ENCODE peak calls at places on chromosomes 16 and 17, in seven cellular contexts. W is Caco-2, X is T-helper 2 cell, A is psoas muscle, U is cardiac muscle cell, P is Calu3, B is AG09309. I is an unnamed sample.

GRCh38 chr16:65967376-65967775 is 399.1 kb upstream of the CDH5 start:
- DNase-seq in X (no peak), U (no peak), W (no peak), A (no peak), P (no peak), B (peak; percentile 80), I (no peak)

GRCh38 chr17:67095803-67096202 is 51.4 kb downstream of the CACNG1 start:
- DNase-seq in X (no peak), B (no peak), W (no peak), A (no peak), P (no peak), U (no peak), I (no peak)

GRCh38 chr16:66668777-66669444 is 27.6 kb downstream of the CMTM4 start:
- DNase-seq in A (no peak), P (no peak), X (no peak), W (no peak), U (no peak), B (peak; percentile 48), I (no peak)

GRCh38 chr16:11675561-11676511 is 7.6 kb downstream of the SNN start:
- DNase-seq in A (peak; percentile 97), W (peak; percentile 69), B (no peak), P (peak; percentile 85), U (no peak), X (no peak), I (no peak)

GRCh38 chr17:1562178-1562643 is 381 bp downstream of the PITPNA start:
- DNase-seq in U (peak; percentile 74), A (peak; percentile 80), W (no peak), X (no peak), P (no peak), B (no peak), I (no peak)

GRCh38 chr17:29862127-29862526 is 67.9 kb downstream of the SSH2 start:
- DNase-seq in A (no peak), U (no peak), X (no peak), B (no peak), P (no peak), W (no peak), I (no peak)

GRCh38 chr17:43094129-43094834 is 30.9 kb downstream of the BRCA1 start:
- DNase-seq in A (no peak), P (no peak), X (no peak), U (no peak), W (no peak), B (peak; percentile 53), I (no peak)

GRCh38 chr16:14559809-14560227 is 70.2 kb downstream of the PARN start:
- DNase-seq in U (no peak), P (no peak), X (no peak), W (no peak), B (no peak), A (no peak), I (no peak)

GRCh38 chr16:7246578-7246977 is 86.1 kb upstream of the RBFOX1 start:
- DNase-seq in P (no peak), B (no peak), U (peak; percentile 82), W (peak; percentile 28), A (no peak), X (no peak), I (peak; percentile 12)

GRCh38 chr17:75914643-75915265 is 10.1 kb upstream of the MRPL38 start:
- DNase-seq in P (no peak), B (no peak), A (no peak), U (no peak), W (no peak), X (no peak), I (no peak)

GRCh38 chr16:17166095-17166494 is 304.7 kb downstream of the XYLT1 start:
- DNase-seq in P (no peak), X (no peak), U (peak; percentile 27), B (no peak), W (no peak), A (no peak), I (no peak)

GRCh38 chr16:23801387-23801786 is 34.4 kb upstream of the PRKCB start:
- DNase-seq in W (peak; percentile 59), U (peak; percentile 78), X (peak; percentile 48), P (peak; percentile 90), B (peak; percentile 14), A (peak; percentile 63), I (peak; percentile 90)

GRCh38 chr17:74744714-74745547 is 3.5 kb upstream of the NHERF1 start:
- DNase-seq in X (peak; percentile 77), A (peak; percentile 92), W (peak; percentile 95), P (peak; percentile 95), U (peak; percentile 70), B (peak; percentile 10), I (peak; percentile 73)

GRCh38 chr16:68948230-68948910 is 105.0 kb downstream of the TANGO6 start:
- DNase-seq in P (no peak), W (no peak), X (no peak), B (no peak), U (no peak), A (no peak), I (no peak)

GRCh38 chr16:79348521-79349306 is 251.8 kb downstream of the MAF start:
- DNase-seq in P (no peak), X (no peak), U (no peak), B (no peak), A (no peak), W (no peak), I (no peak)

GRCh38 chr17:3658784-3659449 is 9.5 kb downstream of the TAX1BP3 start:
- DNase-seq in B (no peak), U (no peak), W (no peak), X (no peak), P (no peak), A (no peak), I (no peak)

GRCh38 chr17:46940692-46941404 is 17.9 kb downstream of the GOSR2 start:
- DNase-seq in U (peak; percentile 90), B (no peak), A (peak; percentile 71), X (peak; percentile 13), W (peak; percentile 89), P (peak; percentile 90), I (peak; percentile 64)

GRCh38 chr17:42016411-42016831 is 818 bp downstream of the DNAJC7 start:
- DNase-seq in P (no peak), W (peak; percentile 34), X (no peak), U (no peak), A (no peak), B (no peak), I (peak; percentile 6)

GRCh38 chr17:63286254-63286653 is 159.9 kb downstream of the CYB561 start:
- DNase-seq in A (no peak), U (no peak), X (no peak), W (no peak), B (no peak), P (no peak), I (no peak)

GRCh38 chr17:40515491-40516041 is 14.1 kb upstream of the TNS4 start:
- DNase-seq in P (no peak), X (peak; percentile 66), W (no peak), U (no peak), B (no peak), A (no peak), I (no peak)

GRCh38 chr17:45088741-45089140 is 27.6 kb downstream of the NMT1 start:
- DNase-seq in W (no peak), U (no peak), A (no peak), B (no peak), X (no peak), P (no peak), I (no peak)

GRCh38 chr16:68349838-68350410 is 39.1 kb downstream of the PRMT7 start:
- DNase-seq in U (no peak), W (no peak), A (no peak), B (no peak), P (no peak), X (no peak), I (no peak)

GRCh38 chr17:50149425-50150353 is 788 bp downstream of the PPP1R9B start:
- DNase-seq in W (peak; percentile 89), B (no peak), A (peak; percentile 83), X (peak; percentile 54), U (peak; percentile 78), P (peak; percentile 78), I (peak; percentile 74)

GRCh38 chr16:28494141-28494851 is at the start of gene APOBR:
- DNase-seq in P (no peak), X (peak; percentile 97), W (no peak), A (no peak), B (no peak), U (no peak), I (no peak)

GRCh38 chr17:79562806-79563141 is 48.1 kb downstream of the RBFOX3 start:
- DNase-seq in X (no peak), P (no peak), W (no peak), A (peak; percentile 35), U (no peak), B (no peak), I (no peak)

GRCh38 chr17:53472586-53472985 is 350.1 kb upstream of the KIF2B start:
- DNase-seq in P (no peak), U (no peak), A (no peak), X (no peak), B (no peak), W (no peak), I (no peak)

GRCh38 chr17:77489898-77490265 is 349.1 kb downstream of the SEC14L1 start:
- DNase-seq in X (no peak), P (no peak), U (no peak), B (no peak), W (no peak), A (peak; percentile 97), I (no peak)

GRCh38 chr16:81432899-81433560 is 11.6 kb upstream of the CMIP start:
- DNase-seq in P (no peak), W (no peak), A (no peak), X (no peak), B (no peak), U (no peak), I (no peak)

GRCh38 chr17:6078370-6078950 is 8.3 kb downstream of the WSCD1 start:
- DNase-seq in X (no peak), A (peak; percentile 8), B (no peak), P (no peak), U (no peak), W (no peak), I (no peak)

GRCh38 chr17:8162232-8162996 is at the start of gene VAMP2:
- DNase-seq in X (peak; percentile 82), P (peak; percentile 73), B (no peak), A (peak; percentile 93), W (peak; percentile 74), U (peak; percentile 87), I (peak; percentile 80)

GRCh38 chr16:681746-682427 is 1.7 kb downstream of the STUB1 start:
- DNase-seq in X (no peak), U (no peak), B (no peak), A (no peak), W (no peak), P (peak; percentile 53), I (no peak)

GRCh38 chr17:59565959-59566324 is 532 bp downstream of the DHX40 start:
- DNase-seq in A (peak; percentile 56), P (peak; percentile 45), X (peak; percentile 41), B (peak; percentile 33), W (peak; percentile 76), U (peak; percentile 77), I (peak; percentile 84)

GRCh38 chr17:45914036-45914717 is 19.8 kb downstream of the MAPT start:
- DNase-seq in A (no peak), X (no peak), W (no peak), B (no peak), P (no peak), U (no peak), I (no peak)

GRCh38 chr16:13158427-13158826 is 257.0 kb downstream of the SHISA9 start:
- DNase-seq in B (no peak), A (no peak), W (no peak), P (no peak), U (no peak), X (no peak), I (no peak)

GRCh38 chr17:42541041-42541833 is 5.2 kb downstream of the NAGLU start:
- DNase-seq in X (peak; percentile 29), W (no peak), B (no peak), A (peak; percentile 40), P (no peak), U (no peak), I (no peak)

GRCh38 chr16:920722-921121 is 50.1 kb downstream of the LMF1 start:
- DNase-seq in P (no peak), W (no peak), U (no peak), A (peak; percentile 83), B (no peak), X (no peak), I (peak; percentile 44)